ENCODE peak calls at places on chromosomes 3 and 15, in four cellular contexts. D is PC-9, P is tibial artery, H is cardiac muscle cell. Q is an unnamed sample.

GRCh38 chr3:35409991-35410390 is 229.3 kb upstream of the ARPP21 start:
- DNase-seq in H (no peak), P (no peak), D (no peak), Q (no peak)

GRCh38 chr15:53477981-53478766 is 281.3 kb downstream of the WDR72 start:
- DNase-seq in P (no peak), D (no peak), H (peak; percentile 8), Q (no peak)

GRCh38 chr3:115808239-115808638 is 184.9 kb downstream of the GAP43 start:
- DNase-seq in P (no peak), H (no peak), D (no peak), Q (no peak)

GRCh38 chr3:159620873-159621272 is 367.8 kb upstream of the IL12A start:
- DNase-seq in H (no peak), D (peak; percentile 34), P (no peak), Q (no peak)

GRCh38 chr15:99932676-99933402 is 199.6 kb upstream of the LYSMD4 start:
- DNase-seq in D (no peak), H (no peak), P (no peak), Q (no peak)

GRCh38 chr3:137110392-137110996 is 152.7 kb downstream of the IL20RB start:
- DNase-seq in D (no peak), P (no peak), H (peak; percentile 41), Q (peak; percentile 56)

GRCh38 chr3:17258823-17259436 is 374.2 kb downstream of the PLCL2 start:
- DNase-seq in H (peak; percentile 49), D (no peak), P (no peak), Q (peak; percentile 48)

GRCh38 chr3:144221771-144222170 is 250.1 kb downstream of the DIPK2A start:
- DNase-seq in H (peak; percentile 41), D (no peak), P (no peak), Q (no peak)

GRCh38 chr3:197718904-197719303 is 17.8 kb downstream of the RUBCN start:
- DNase-seq in P (no peak), H (no peak), D (peak; percentile 79), Q (peak; percentile 78)

GRCh38 chr3:159451482-159451881 is 537.2 kb upstream of the IL12A start:
- DNase-seq in P (no peak), D (no peak), H (no peak), Q (no peak)

GRCh38 chr3:157104928-157105652 is 54.9 kb downstream of the CCNL1 start:
- DNase-seq in P (no peak), D (no peak), H (peak; percentile 63), Q (no peak)

GRCh38 chr3:100113728-100114412 is 431 bp downstream of the FILIP1L start:
- DNase-seq in P (no peak), D (no peak), H (no peak), Q (no peak)

GRCh38 chr3:10223676-10224639 is 24.3 kb upstream of the TATDN2 start:
- DNase-seq in D (no peak), H (no peak), P (no peak), Q (no peak)

GRCh38 chr3:144774897-144775296 is 803.3 kb downstream of the DIPK2A start:
- DNase-seq in H (no peak), D (no peak), P (no peak), Q (no peak)

GRCh38 chr3:123687286-123687685 is 102.4 kb upstream of the HACD2 start:
- DNase-seq in H (no peak), D (no peak), P (no peak), Q (no peak)

GRCh38 chr3:120566243-120566980 is 29.7 kb upstream of the NDUFB4 start:
- DNase-seq in D (no peak), P (no peak), H (no peak), Q (no peak)

GRCh38 chr15:90884719-90885431 is 571 bp downstream of the FES start:
- DNase-seq in D (no peak), P (peak; percentile 68), H (no peak), Q (no peak)

GRCh38 chr3:148962513-148962912 is 28.8 kb upstream of the GYG1 start:
- DNase-seq in D (peak; percentile 58), P (no peak), H (peak; percentile 32), Q (peak; percentile 62)

GRCh38 chr15:47720555-47720954 is 3.2 kb downstream of the SEMA6D start:
- DNase-seq in D (no peak), H (no peak), P (no peak), Q (no peak)

GRCh38 chr3:152316318-152316717 is 47.6 kb downstream of the MBNL1 start:
- DNase-seq in H (no peak), D (no peak), P (no peak), Q (no peak)

GRCh38 chr3:101703169-101703568 is 16.7 kb upstream of the RPL24 start:
- DNase-seq in P (no peak), H (no peak), D (peak; percentile 67), Q (no peak)

GRCh38 chr3:43011638-43012037 is 32.5 kb downstream of the GASK1A start:
- DNase-seq in H (no peak), P (no peak), D (no peak), Q (no peak)

GRCh38 chr3:28388978-28389377 is 40.4 kb upstream of the AZI2 start:
- DNase-seq in H (no peak), P (no peak), D (no peak), Q (no peak)

GRCh38 chr15:52677593-52677992 is 1.6 kb downstream of the ATOSA start:
- DNase-seq in D (no peak), H (peak; percentile 3), P (no peak), Q (no peak)

GRCh38 chr15:96123028-96123400 is 207.5 kb upstream of the NR2F2 start:
- DNase-seq in P (no peak), H (peak; percentile 32), D (no peak), Q (peak; percentile 28)

GRCh38 chr3:73868688-73869315 is 244.1 kb upstream of the PDZRN3 start:
- DNase-seq in D (no peak), H (peak; percentile 57), P (no peak), Q (peak; percentile 68)

GRCh38 chr15:82159922-82160321 is 102.6 kb downstream of the EFL1 start:
- DNase-seq in D (no peak), H (no peak), P (no peak), Q (peak; percentile 34)

GRCh38 chr3:24829632-24830229 is 335.1 kb upstream of the THRB start:
- DNase-seq in H (peak; percentile 43), D (peak; percentile 15), P (no peak), Q (peak; percentile 32)

GRCh38 chr3:194472290-194472920 is 14.4 kb downstream of the ATP13A3 start:
- DNase-seq in P (no peak), D (peak; percentile 31), H (peak; percentile 69), Q (peak; percentile 73)

GRCh38 chr15:33068007-33068441 is 126.5 kb downstream of the FMN1 start:
- DNase-seq in H (no peak), P (peak; percentile 79), D (peak; percentile 69), Q (peak; percentile 28)

GRCh38 chr3:141603473-141604035 is 116.7 kb downstream of the RASA2 start:
- DNase-seq in P (no peak), D (no peak), H (no peak), Q (no peak)

GRCh38 chr3:74067296-74067695 is 442.6 kb upstream of the PDZRN3 start:
- DNase-seq in D (no peak), H (no peak), P (no peak), Q (peak; percentile 23)

GRCh38 chr3:192645437-192645836 is 81.9 kb downstream of the FGF12 start:
- DNase-seq in D (no peak), H (no peak), P (no peak), Q (no peak)

DNA sequence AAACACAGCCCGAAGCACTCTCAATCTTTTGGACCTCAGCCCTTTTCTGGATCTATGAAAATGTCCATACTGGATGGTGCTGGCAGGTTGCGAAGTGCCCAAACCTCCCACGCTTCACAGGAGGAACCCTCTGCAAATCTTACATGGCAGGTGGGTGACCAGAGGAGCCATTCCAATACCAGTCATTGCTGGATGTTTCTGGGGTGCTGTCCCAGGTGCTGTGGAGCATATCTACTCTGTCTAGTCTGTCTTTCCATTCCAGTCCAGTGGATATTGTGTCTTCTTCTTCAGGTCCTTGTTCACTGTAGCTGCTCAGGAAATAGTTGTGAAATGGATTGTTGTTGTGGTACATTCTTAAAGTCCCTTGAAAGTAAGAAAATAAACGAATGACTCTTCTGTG is 10.7 kb upstream of the ADIPOQ start:
- DNase-seq in D (no peak), H (no peak), P (no peak), Q (no peak)
- H3K27me3 ChIP-seq in D (peaks cover 59% of the 10 kb centered on the region), H (peaks cover 72% of the 10 kb centered on the region), P (peaks cover 34% of the 10 kb centered on the region), Q (peaks cover 68% of the 10 kb centered on the region)

DNA sequence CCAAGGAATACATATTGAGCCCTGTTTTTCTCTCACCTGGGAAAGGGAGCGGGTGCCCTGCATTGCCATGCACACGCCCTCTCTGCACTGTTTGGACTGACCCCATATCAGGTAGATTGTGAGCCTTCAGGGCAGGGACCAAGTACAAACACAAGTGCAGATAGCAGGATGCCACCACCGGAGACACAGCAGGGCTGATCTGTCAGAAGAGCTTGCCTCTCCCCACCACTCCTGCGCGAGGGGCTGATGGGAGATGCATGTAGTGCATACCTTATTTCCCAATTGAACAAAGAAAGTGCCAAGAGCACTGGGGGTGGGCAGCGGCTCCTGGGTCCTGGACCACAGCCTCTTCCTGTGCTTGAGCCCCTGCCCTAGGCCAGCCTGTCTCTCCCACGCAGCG is 9.0 kb upstream of the SLCO2A1 start:
- DNase-seq in H (no peak), P (no peak), D (no peak), Q (peak; percentile 56)
- H3K4me3 ChIP-seq in H (no peak overlapping the region), P (no peak overlapping the region), D (no peak overlapping the region), Q (no peak overlapping the region)

GRCh38 chr15:79083154-79083553 is 7.4 kb downstream of the RASGRF1 start:
- DNase-seq in D (no peak), P (peak; percentile 48), H (no peak), Q (no peak)
- H3K27me3 ChIP-seq in D (peaks cover 35% of the 10 kb centered on the region), P (peaks cover 33% of the 10 kb centered on the region), H (peaks cover 53% of the 10 kb centered on the region), Q (peaks cover 57% of the 10 kb centered on the region)

GRCh38 chr15:64045106-64045435 is 1.2 kb downstream of the DAPK2 start:
- DNase-seq in D (peak; percentile 43), P (peak; percentile 53), H (no peak), Q (no peak)
- H3K4me3 ChIP-seq in D (no peak overlapping the region), P (peak overlapping the region; percentile 50), H (no peak overlapping the region), Q (no peak overlapping the region)